ENCODE peak calls at places on chromosomes 3 and 15, in nine cellular contexts. B, V, A, J, E, O, C, Y and Z are unnamed samples.

GRCh38 chr15:91561371-91562100 is 292.0 kb upstream of the SLCO3A1 start:
- DNase-seq in B (no peak), V (no peak), A (no peak), J (no peak), E (no peak), O (peak; percentile 92), C (peak; percentile 64), Y (no peak), Z (no peak)

GRCh38 chr15:20356444-20357138 is 185.0 kb downstream of the GOLGA6L6 start:
- DNase-seq in B (peak; percentile 81), V (peak; percentile 93), A (no peak), J (peak; percentile 45), E (peak; percentile 59), O (no peak), C (no peak), Y (peak; percentile 54), Z (peak; percentile 84)

GRCh38 chr3:184539801-184540440 is 21.7 kb upstream of the EPHB3 start:
- DNase-seq in B (no peak), V (peak; percentile 37), A (no peak), J (no peak), E (no peak), O (no peak), C (no peak), Y (no peak), Z (no peak)

GRCh38 chr3:140434261-140434905 is 243.5 kb upstream of the TRIM42 start:
- DNase-seq in B (no peak), V (no peak), A (no peak), J (no peak), E (no peak), O (no peak), C (no peak), Y (no peak), Z (no peak)

GRCh38 chr15:41891946-41892345 is 1.9 kb downstream of the SPTBN5 start:
- DNase-seq in B (no peak), V (no peak), A (no peak), J (no peak), E (peak; percentile 51), O (no peak), C (no peak), Y (no peak), Z (no peak)

GRCh38 chr3:52088445-52089367 is 32.3 kb upstream of the DUSP7 start:
- DNase-seq in B (no peak), V (no peak), A (peak; percentile 33), J (peak; percentile 22), E (no peak), O (peak; percentile 89), C (no peak), Y (no peak), Z (no peak)

GRCh38 chr3:106349191-106349881 is 480.5 kb upstream of the CBLB start:
- DNase-seq in B (no peak), V (no peak), A (no peak), J (no peak), E (peak; percentile 21), O (no peak), C (no peak), Y (no peak), Z (no peak)

GRCh38 chr3:52174896-52175295 is 20.7 kb upstream of the POC1A start:
- DNase-seq in B (no peak), V (no peak), A (no peak), J (no peak), E (no peak), O (no peak), C (no peak), Y (no peak), Z (no peak)

GRCh38 chr3:63988943-63989342 is 34.4 kb downstream of the PSMD6 start:
- DNase-seq in B (no peak), V (no peak), A (no peak), J (no peak), E (no peak), O (no peak), C (no peak), Y (no peak), Z (no peak)

GRCh38 chr15:79308874-79309273 is 2.0 kb upstream of the TMED3 start:
- DNase-seq in B (no peak), V (no peak), A (no peak), J (no peak), E (no peak), O (no peak), C (no peak), Y (no peak), Z (no peak)

GRCh38 chr3:194275721-194276120 is 75.4 kb downstream of the CPN2 start:
- DNase-seq in B (no peak), V (no peak), A (no peak), J (no peak), E (no peak), O (no peak), C (no peak), Y (no peak), Z (peak; percentile 8)

GRCh38 chr15:83077487-83078230 is 10.6 kb upstream of the BTBD1 start:
- DNase-seq in B (no peak), V (no peak), A (no peak), J (no peak), E (no peak), O (no peak), C (no peak), Y (no peak), Z (no peak)

GRCh38 chr15:39744334-39745103 is 38.1 kb downstream of the FSIP1 start:
- DNase-seq in B (peak; percentile 44), V (no peak), A (no peak), J (no peak), E (no peak), O (no peak), C (no peak), Y (no peak), Z (no peak)

GRCh38 chr15:43776101-43776717 is 557 bp downstream of the ELL3 start:
- DNase-seq in B (peak; percentile 69), V (peak; percentile 51), A (peak; percentile 19), J (no peak), E (no peak), O (no peak), C (no peak), Y (no peak), Z (no peak)

GRCh38 chr3:111980716-111981456 is 2.1 kb downstream of the ABHD10 start:
- DNase-seq in B (no peak), V (no peak), A (no peak), J (no peak), E (no peak), O (no peak), C (no peak), Y (no peak), Z (no peak)

GRCh38 chr3:73661262-73661661 is 36.5 kb upstream of the PDZRN3 start:
- DNase-seq in B (no peak), V (no peak), A (no peak), J (no peak), E (no peak), O (peak; percentile 55), C (no peak), Y (no peak), Z (no peak)

GRCh38 chr15:70385052-70385451 is 287.3 kb upstream of the TLE3 start:
- DNase-seq in B (no peak), V (no peak), A (no peak), J (no peak), E (no peak), O (no peak), C (no peak), Y (no peak), Z (no peak)

GRCh38 chr3:77605308-77605707 is 565.4 kb downstream of the ROBO2 start:
- DNase-seq in B (no peak), V (no peak), A (no peak), J (peak; percentile 40), E (no peak), O (no peak), C (no peak), Y (no peak), Z (no peak)

GRCh38 chr3:190378240-190378891 is 9.6 kb upstream of the CLDN16 start:
- DNase-seq in B (no peak), V (no peak), A (no peak), J (no peak), E (no peak), O (peak; percentile 95), C (peak; percentile 40), Y (no peak), Z (no peak)

GRCh38 chr3:126261037-126261436 is 80.7 kb upstream of the ALDH1L1 start:
- DNase-seq in B (peak; percentile 77), V (no peak), A (no peak), J (peak; percentile 62), E (peak; percentile 89), O (peak; percentile 93), C (peak; percentile 47), Y (no peak), Z (no peak)

GRCh38 chr3:189529889-189530288 is 101.3 kb upstream of the TP63 start:
- DNase-seq in B (no peak), V (no peak), A (no peak), J (no peak), E (no peak), O (no peak), C (no peak), Y (no peak), Z (no peak)

GRCh38 chr15:41013698-41014414 is 60.6 kb downstream of the CHAC1 start:
- DNase-seq in B (no peak), V (no peak), A (no peak), J (no peak), E (peak; percentile 54), O (peak; percentile 86), C (no peak), Y (no peak), Z (no peak)

GRCh38 chr3:143002727-143003126 is 1.4 kb downstream of the U2SURP start:
- DNase-seq in B (no peak), V (no peak), A (no peak), J (no peak), E (no peak), O (no peak), C (no peak), Y (no peak), Z (no peak)
- H3K27ac ChIP-seq in B (peak overlapping the region; percentile 92), V (no peak overlapping the region), A (peak overlapping the region; percentile 98), J (peak overlapping the region; percentile 89), E (peak overlapping the region; percentile 95), O (peak overlapping the region; percentile 95), C (peak overlapping the region; percentile 95), Y (peak overlapping the region; percentile 99), Z (no peak overlapping the region)

GRCh38 chr3:65251375-65251774 is 563.6 kb upstream of the ADAMTS9 start:
- DNase-seq in B (no peak), V (no peak), A (no peak), J (no peak), E (no peak), O (no peak), C (no peak), Y (no peak), Z (no peak)
- TF ChIP-seq CTCF in B (no peak), V (no peak), A (no peak), J (no peak), E (no peak), O (no peak), C (no peak), Y (no peak), Z (no peak)

DNA sequence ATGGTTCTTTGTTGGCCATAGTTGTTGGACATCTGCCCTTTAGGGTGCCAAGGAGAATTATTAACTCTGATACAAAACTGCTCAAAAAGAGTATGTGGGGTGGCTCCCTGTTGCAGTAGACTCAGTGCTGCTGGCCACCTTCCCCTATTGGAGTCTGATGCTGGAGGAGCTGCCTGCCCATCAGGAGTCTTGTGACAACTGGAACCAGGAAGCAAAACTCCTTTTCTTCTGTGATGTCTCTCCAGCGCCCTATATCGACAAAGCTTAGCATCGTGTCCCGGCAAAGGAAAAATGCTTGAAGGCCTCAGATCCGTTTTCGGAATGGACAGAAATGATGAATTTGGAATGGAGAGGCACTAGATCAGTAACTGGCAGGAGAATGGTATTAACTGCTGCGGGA is 23.5 kb downstream of the PAK2 start:
- DNase-seq in B (no peak), V (no peak), A (no peak), J (no peak), E (no peak), O (no peak), C (no peak), Y (no peak), Z (no peak)
- H3K9me3 ChIP-seq in B (peaks cover 3% of the 10 kb centered on the region), V (no peaks in the 10 kb centered on the region), A (no peaks in the 10 kb centered on the region), J (no peaks in the 10 kb centered on the region), E (no peaks in the 10 kb centered on the region), O (no peaks in the 10 kb centered on the region), C (no peaks in the 10 kb centered on the region), Y (no peaks in the 10 kb centered on the region), Z (no peaks in the 10 kb centered on the region)

GRCh38 chr15:56815247-56815646 is 81.9 kb upstream of the ZNF280D start:
- DNase-seq in B (no peak), V (no peak), A (no peak), J (no peak), E (peak; percentile 93), O (no peak), C (no peak), Y (no peak), Z (no peak)
- H3K27ac ChIP-seq in B (no peak overlapping the region), V (no peak overlapping the region), A (no peak overlapping the region), J (no peak overlapping the region), E (peak overlapping the region; percentile 10), O (no peak overlapping the region), C (no peak overlapping the region), Y (no peak overlapping the region), Z (no peak overlapping the region)